ENCODE peak calls at places on chromosomes 2 and 18, in five cellular contexts. One of them, this sample, is unnamed.

GRCh38 chr2:134603966-134604365 is 114.8 kb downstream of the TMEM163 start:
- DNase-seq in A549: no peak
- DNase-seq in body of pancreas: no peak
- DNase-seq in gastrocnemius medialis: no peak
- DNase-seq in breast epithelium: no peak
- DNase-seq in this sample: no peak

GRCh38 chr2:157747695-157748370 is 119.2 kb upstream of the ACVR1C start:
- DNase-seq in A549: no peak
- DNase-seq in body of pancreas: no peak
- DNase-seq in gastrocnemius medialis: peak
- DNase-seq in breast epithelium: no peak
- DNase-seq in this sample: no peak

GRCh38 chr18:47595816-47596501 is 334.5 kb downstream of the SMAD2 start:
- DNase-seq in A549: peak
- DNase-seq in body of pancreas: no peak
- DNase-seq in gastrocnemius medialis: no peak
- DNase-seq in breast epithelium: no peak
- DNase-seq in this sample: no peak

GRCh38 chr2:239439383-239440315 is 38.8 kb upstream of the HDAC4 start:
- DNase-seq in A549: no peak
- DNase-seq in body of pancreas: no peak
- DNase-seq in gastrocnemius medialis: no peak
- DNase-seq in breast epithelium: no peak
- DNase-seq in this sample: no peak

GRCh38 chr2:136332436-136333095 is 214.6 kb upstream of the CXCR4 start:
- DNase-seq in A549: no peak
- DNase-seq in body of pancreas: no peak
- DNase-seq in gastrocnemius medialis: no peak
- DNase-seq in breast epithelium: no peak
- DNase-seq in this sample: no peak

GRCh38 chr2:237487496-237487895 is 445 bp downstream of the MLPH start:
- DNase-seq in A549: no peak
- DNase-seq in body of pancreas: peak
- DNase-seq in gastrocnemius medialis: no peak
- DNase-seq in breast epithelium: no peak
- DNase-seq in this sample: no peak

GRCh38 chr18:22283397-22283796 is 114.0 kb downstream of the GATA6 start:
- DNase-seq in A549: no peak
- DNase-seq in body of pancreas: no peak
- DNase-seq in gastrocnemius medialis: no peak
- DNase-seq in breast epithelium: no peak
- DNase-seq in this sample: no peak

GRCh38 chr18:79580481-79581171 is 99.0 kb upstream of the CTDP1 start:
- DNase-seq in A549: no peak
- DNase-seq in body of pancreas: peak
- DNase-seq in gastrocnemius medialis: no peak
- DNase-seq in breast epithelium: no peak
- DNase-seq in this sample: no peak

GRCh38 chr2:65856928-65857327 is 424.5 kb upstream of the SPRED2 start:
- DNase-seq in A549: no peak
- DNase-seq in body of pancreas: no peak
- DNase-seq in gastrocnemius medialis: no peak
- DNase-seq in breast epithelium: no peak
- DNase-seq in this sample: no peak

GRCh38 chr18:58612239-58613055 is 16.4 kb downstream of the ALPK2 start:
- DNase-seq in A549: no peak
- DNase-seq in body of pancreas: no peak
- DNase-seq in gastrocnemius medialis: no peak
- DNase-seq in breast epithelium: no peak
- DNase-seq in this sample: no peak

GRCh38 chr18:6747646-6748045 is 18.1 kb downstream of the ARHGAP28 start:
- DNase-seq in A549: no peak
- DNase-seq in body of pancreas: peak
- DNase-seq in gastrocnemius medialis: peak
- DNase-seq in breast epithelium: no peak
- DNase-seq in this sample: no peak

GRCh38 chr2:160379399-160379798 is 114.2 kb downstream of the RBMS1 start:
- DNase-seq in A549: peak
- DNase-seq in body of pancreas: no peak
- DNase-seq in gastrocnemius medialis: no peak
- DNase-seq in breast epithelium: no peak
- DNase-seq in this sample: no peak

GRCh38 chr2:236217926-236218325 is 46.3 kb downstream of the ASB18 start:
- DNase-seq in A549: no peak
- DNase-seq in body of pancreas: no peak
- DNase-seq in gastrocnemius medialis: no peak
- DNase-seq in breast epithelium: no peak
- DNase-seq in this sample: no peak

DNA sequence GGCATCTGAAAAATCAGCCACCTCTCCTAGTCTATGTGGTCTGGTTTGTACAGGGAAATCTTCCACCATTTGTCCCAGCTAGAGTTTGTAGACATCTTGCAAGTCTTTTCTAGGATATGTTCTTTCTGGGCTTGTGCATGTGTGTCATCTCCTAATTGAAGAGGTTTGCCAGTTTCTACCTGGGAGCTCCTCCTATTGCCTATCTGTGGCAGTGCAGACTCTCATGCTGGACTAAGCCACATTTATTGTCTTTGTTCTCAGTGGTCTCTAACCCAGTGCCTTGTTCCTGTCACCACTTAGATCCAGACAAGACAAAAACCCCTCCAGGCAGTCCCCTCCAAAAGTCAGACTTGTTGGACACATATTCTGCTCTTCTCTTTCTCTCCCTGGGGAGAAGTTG is 72.0 kb upstream of the MRPS9 start:
- DNase-seq in A549: no peak
- DNase-seq in body of pancreas: no peak
- DNase-seq in gastrocnemius medialis: no peak
- DNase-seq in breast epithelium: no peak
- DNase-seq in this sample: no peak
- TF ChIP-seq POLR2A in A549: no peak
- TF ChIP-seq POLR2A in body of pancreas: no peak
- TF ChIP-seq POLR2A in gastrocnemius medialis: no peak
- TF ChIP-seq POLR2A in breast epithelium: no peak
- TF ChIP-seq POLR2A in this sample: no peak

GRCh38 chr2:16641509-16641908 is 24.1 kb downstream of the CYRIA start:
- DNase-seq in A549: no peak
- DNase-seq in body of pancreas: no peak
- DNase-seq in gastrocnemius medialis: no peak
- DNase-seq in breast epithelium: no peak
- DNase-seq in this sample: no peak

GRCh38 chr2:16640024-16640423 is 25.6 kb downstream of the CYRIA start:
- DNase-seq in A549: no peak
- DNase-seq in body of pancreas: no peak
- DNase-seq in gastrocnemius medialis: no peak
- DNase-seq in breast epithelium: no peak
- DNase-seq in this sample: no peak

GRCh38 chr2:16639431-16639830 is 26.2 kb downstream of the CYRIA start:
- DNase-seq in A549: no peak
- DNase-seq in body of pancreas: no peak
- DNase-seq in gastrocnemius medialis: no peak
- DNase-seq in breast epithelium: no peak
- DNase-seq in this sample: no peak

GRCh38 chr2:16640867-16641266 is 24.8 kb downstream of the CYRIA start:
- DNase-seq in A549: no peak
- DNase-seq in body of pancreas: no peak
- DNase-seq in gastrocnemius medialis: no peak
- DNase-seq in breast epithelium: no peak
- DNase-seq in this sample: no peak

GRCh38 chr2:16638941-16639340 is 26.7 kb downstream of the CYRIA start:
- DNase-seq in A549: no peak
- DNase-seq in body of pancreas: no peak
- DNase-seq in gastrocnemius medialis: no peak
- DNase-seq in breast epithelium: no peak
- DNase-seq in this sample: no peak
- H3K27ac ChIP-seq in A549: no peak
- H3K27ac ChIP-seq in body of pancreas: no peak
- H3K27ac ChIP-seq in gastrocnemius medialis: no peak
- H3K27ac ChIP-seq in breast epithelium: no peak
- H3K27ac ChIP-seq in this sample: no peak

GRCh38 chr2:201151127-201152074 is 31.5 kb upstream of the CASP10 start:
- DNase-seq in A549: peak
- DNase-seq in body of pancreas: no peak
- DNase-seq in gastrocnemius medialis: no peak
- DNase-seq in breast epithelium: no peak
- DNase-seq in this sample: no peak
- H3K4me3 ChIP-seq in A549: peak
- H3K4me3 ChIP-seq in body of pancreas: no peak
- H3K4me3 ChIP-seq in gastrocnemius medialis: no peak
- H3K4me3 ChIP-seq in breast epithelium: no peak
- H3K4me3 ChIP-seq in this sample: no peak

GRCh38 chr2:175166216-175166824 is 1.7 kb downstream of the ATF2 start:
- DNase-seq in A549: no peak
- DNase-seq in body of pancreas: no peak
- DNase-seq in gastrocnemius medialis: no peak
- DNase-seq in breast epithelium: no peak
- DNase-seq in this sample: no peak

GRCh38 chr2:175167792-175168563 is at the start of gene ATF2:
- DNase-seq in A549: peak
- DNase-seq in body of pancreas: peak
- DNase-seq in gastrocnemius medialis: peak
- DNase-seq in breast epithelium: peak
- DNase-seq in this sample: peak

GRCh38 chr2:175167076-175167791 is 769 bp downstream of the ATF2 start:
- DNase-seq in A549: peak
- DNase-seq in body of pancreas: peak
- DNase-seq in gastrocnemius medialis: no peak
- DNase-seq in breast epithelium: peak
- DNase-seq in this sample: peak

GRCh38 chr2:175169191-175169590 is 1.2 kb upstream of the ATF2 start:
- DNase-seq in A549: no peak
- DNase-seq in body of pancreas: no peak
- DNase-seq in gastrocnemius medialis: no peak
- DNase-seq in breast epithelium: no peak
- DNase-seq in this sample: no peak

DNA sequence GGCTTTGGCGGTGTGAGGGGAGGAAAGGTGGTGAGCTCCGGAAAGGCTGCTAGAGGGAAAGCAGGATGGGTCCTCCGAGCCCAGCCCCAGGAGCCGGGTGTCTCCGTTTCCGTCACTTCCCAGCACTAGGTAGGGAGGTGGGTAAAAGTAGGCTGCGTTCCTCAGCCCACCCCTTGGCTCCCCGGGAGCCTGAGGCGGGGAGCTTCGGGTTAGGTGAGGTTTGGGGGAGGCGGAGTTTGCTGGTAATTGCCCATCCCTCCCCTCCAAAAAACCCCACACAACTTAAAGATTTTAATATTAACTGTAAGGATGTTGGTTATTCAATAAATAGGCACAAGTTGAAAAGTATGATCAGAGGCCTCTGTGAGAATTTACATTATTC is 552 bp upstream of the ATF2 start:
- DNase-seq in A549: no peak
- DNase-seq in body of pancreas: no peak
- DNase-seq in gastrocnemius medialis: no peak
- DNase-seq in breast epithelium: no peak
- DNase-seq in this sample: no peak
- TF ChIP-seq POLR2A in A549: peak
- TF ChIP-seq POLR2A in body of pancreas: peak
- TF ChIP-seq POLR2A in gastrocnemius medialis: peak
- TF ChIP-seq POLR2A in breast epithelium: peak
- TF ChIP-seq POLR2A in this sample: no peak

DNA sequence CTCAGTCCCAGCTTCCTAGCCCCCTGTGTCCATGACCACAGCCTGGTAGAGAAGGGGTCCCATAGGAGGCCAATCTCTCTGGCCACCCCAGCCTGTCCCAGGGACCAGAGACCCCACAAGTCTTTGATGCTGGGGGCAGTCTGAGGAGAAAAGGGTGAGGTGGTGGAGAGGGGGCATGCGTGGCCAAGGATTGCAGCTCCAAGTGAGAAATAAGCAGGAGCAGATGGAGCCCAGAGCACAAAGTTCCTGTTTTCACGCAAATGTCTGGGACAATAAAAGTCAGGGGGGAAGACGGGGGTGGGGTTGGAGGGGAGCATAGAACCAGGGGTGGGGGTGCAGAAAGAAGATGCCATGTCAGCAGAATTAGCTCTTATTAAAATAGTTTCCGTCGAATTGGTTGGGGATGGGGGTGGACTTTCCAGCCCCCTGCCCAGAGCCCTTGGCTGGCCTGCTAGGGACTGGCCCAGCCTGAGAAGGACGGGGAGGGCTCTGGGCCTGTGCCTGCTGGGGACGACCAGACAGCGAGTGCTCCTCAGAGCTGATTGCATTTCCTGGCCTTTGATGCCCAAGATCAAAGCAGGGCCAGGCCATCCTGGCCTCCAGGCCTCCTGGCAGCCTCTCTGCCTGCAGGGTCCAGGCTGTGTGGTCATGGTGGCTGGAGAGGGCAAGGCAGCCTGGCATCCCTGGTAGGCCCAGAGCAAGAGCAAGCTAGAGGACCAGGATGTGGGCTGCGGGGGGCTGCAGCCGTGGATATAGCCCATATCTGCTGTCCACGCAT is 337.1 kb downstream of the DYSF start:
- DNase-seq in A549: no peak
- DNase-seq in body of pancreas: no peak
- DNase-seq in gastrocnemius medialis: no peak
- DNase-seq in breast epithelium: no peak
- DNase-seq in this sample: no peak
- H3K27ac ChIP-seq in A549: no peak
- H3K27ac ChIP-seq in body of pancreas: no peak
- H3K27ac ChIP-seq in gastrocnemius medialis: no peak
- H3K27ac ChIP-seq in breast epithelium: no peak
- H3K27ac ChIP-seq in this sample: no peak

GRCh38 chr2:205660521-205661124 is 21.7 kb upstream of the NRP2 start:
- DNase-seq in A549: peak
- DNase-seq in body of pancreas: no peak
- DNase-seq in gastrocnemius medialis: no peak
- DNase-seq in breast epithelium: peak
- DNase-seq in this sample: no peak

GRCh38 chr2:205657579-205657978 is 24.7 kb upstream of the NRP2 start:
- DNase-seq in A549: no peak
- DNase-seq in body of pancreas: no peak
- DNase-seq in gastrocnemius medialis: peak
- DNase-seq in breast epithelium: peak
- DNase-seq in this sample: no peak

GRCh38 chr2:205658572-205658971 is 23.7 kb upstream of the NRP2 start:
- DNase-seq in A549: no peak
- DNase-seq in body of pancreas: no peak
- DNase-seq in gastrocnemius medialis: no peak
- DNase-seq in breast epithelium: no peak
- DNase-seq in this sample: no peak

GRCh38 chr2:205658068-205658467 is 24.2 kb upstream of the NRP2 start:
- DNase-seq in A549: no peak
- DNase-seq in body of pancreas: no peak
- DNase-seq in gastrocnemius medialis: no peak
- DNase-seq in breast epithelium: no peak
- DNase-seq in this sample: no peak

GRCh38 chr2:205659922-205660321 is 22.4 kb upstream of the NRP2 start:
- DNase-seq in A549: no peak
- DNase-seq in body of pancreas: no peak
- DNase-seq in gastrocnemius medialis: no peak
- DNase-seq in breast epithelium: no peak
- DNase-seq in this sample: no peak
- H3K4me3 ChIP-seq in A549: no peak
- H3K4me3 ChIP-seq in body of pancreas: no peak
- H3K4me3 ChIP-seq in gastrocnemius medialis: no peak
- H3K4me3 ChIP-seq in breast epithelium: no peak
- H3K4me3 ChIP-seq in this sample: no peak

GRCh38 chr2:71788601-71789240 is 335.4 kb downstream of the DYSF start:
- DNase-seq in A549: no peak
- DNase-seq in body of pancreas: no peak
- DNase-seq in gastrocnemius medialis: no peak
- DNase-seq in breast epithelium: peak
- DNase-seq in this sample: no peak
- TF ChIP-seq POLR2A in A549: no peak
- TF ChIP-seq POLR2A in body of pancreas: no peak
- TF ChIP-seq POLR2A in gastrocnemius medialis: no peak
- TF ChIP-seq POLR2A in breast epithelium: no peak
- TF ChIP-seq POLR2A in this sample: no peak